ENCODE peak calls at places on chromosomes 5 and 9, in four cellular contexts. E is K562, Z is GM12878, X is HepG2. A is an unnamed sample.
A peak's percentile ranks its signal among the peaks of the same experiment; 100 is the strongest.

GRCh38 chr9:83267741-83268140 is 204.8 kb upstream of the RASEF start:
- DNase-seq in E (no peak), X (no peak), Z (no peak), A (no peak)

GRCh38 chr5:555058-555623 is 30.9 kb upstream of the SLC9A3 start:
- DNase-seq in X (no peak), E (no peak), Z (no peak), A (no peak)

GRCh38 chr9:132538071-132538470 is 44.3 kb upstream of the BARHL1 start:
- DNase-seq in X (no peak), Z (no peak), E (no peak), A (no peak)

GRCh38 chr9:130451509-130452388 is 7.0 kb downstream of the ASS1 start:
- DNase-seq in Z (no peak), E (peak; percentile 74), X (peak; percentile 61), A (peak; percentile 82)

GRCh38 chr5:58497956-58498942 is 7.0 kb downstream of the GAPT start:
- DNase-seq in E (peak; percentile 19), X (peak; percentile 24), Z (no peak), A (peak; percentile 40)

GRCh38 chr5:120466337-120467006 is 2.4 kb downstream of the PRR16 start:
- DNase-seq in Z (no peak), E (no peak), X (no peak), A (no peak)

GRCh38 chr5:33530183-33530962 is 89.6 kb downstream of the TARS1 start:
- DNase-seq in E (peak; percentile 27), Z (no peak), X (no peak), A (no peak)

GRCh38 chr9:15909297-15909696 is 356.5 kb downstream of the CCDC171 start:
- DNase-seq in E (no peak), X (no peak), Z (no peak), A (no peak)

GRCh38 chr5:84436866-84437265 is 52.2 kb upstream of the EDIL3 start:
- DNase-seq in E (no peak), X (no peak), Z (no peak), A (no peak)

GRCh38 chr9:135968601-135969000 is 7.4 kb upstream of the UBAC1 start:
- DNase-seq in Z (no peak), E (no peak), X (no peak), A (no peak)

GRCh38 chr9:77460938-77461337 is 187.2 kb downstream of the GNA14 start:
- DNase-seq in X (no peak), E (no peak), Z (no peak), A (no peak)

GRCh38 chr9:107593224-107593870 is 103.8 kb upstream of the KLF4 start:
- DNase-seq in Z (no peak), E (no peak), X (no peak), A (no peak)

GRCh38 chr5:156846914-156847313 is 3.2 kb upstream of the PPP1R2B start:
- DNase-seq in Z (no peak), X (no peak), E (no peak), A (no peak)

GRCh38 chr9:99466787-99467186 is 244.7 kb downstream of the SEC61B start:
- DNase-seq in Z (no peak), E (no peak), X (peak; percentile 34), A (no peak)

GRCh38 chr9:133919253-133920115 is 72.6 kb downstream of the VAV2 start:
- DNase-seq in E (no peak), X (no peak), Z (no peak), A (no peak)

GRCh38 chr5:11527994-11528393 is 376.3 kb downstream of the CTNND2 start:
- DNase-seq in X (no peak), E (no peak), Z (no peak), A (no peak)

GRCh38 chr9:79264511-79265448 is 307.0 kb upstream of the TLE4 start:
- DNase-seq in Z (no peak), E (no peak), X (no peak), A (no peak)

GRCh38 chr5:68518286-68518685 is 302.7 kb downstream of the PIK3R1 start:
- DNase-seq in E (no peak), Z (no peak), X (no peak), A (no peak)

GRCh38 chr5:41763096-41763495 is 107.1 kb downstream of the OXCT1 start:
- DNase-seq in E (no peak), X (no peak), Z (no peak), A (no peak)

GRCh38 chr9:107422189-107422802 is 67.3 kb downstream of the KLF4 start:
- DNase-seq in E (peak; percentile 56), X (peak; percentile 73), Z (no peak), A (peak; percentile 81)

GRCh38 chr5:159412284-159413046 is 82.2 kb upstream of the IL12B start:
- DNase-seq in Z (peak; percentile 62), X (no peak), E (no peak), A (no peak)

GRCh38 chr9:34992376-34992951 is 2.9 kb downstream of the DNAJB5 start:
- DNase-seq in E (peak; percentile 41), X (peak; percentile 24), Z (no peak), A (no peak)

GRCh38 chr5:155983954-155984353 is 343.0 kb upstream of the SGCD start:
- DNase-seq in E (no peak), X (no peak), Z (no peak), A (no peak)

GRCh38 chr9:83191154-83191553 is 128.2 kb upstream of the RASEF start:
- DNase-seq in X (no peak), Z (no peak), E (no peak), A (no peak)

GRCh38 chr5:14167211-14167845 is 24.2 kb downstream of the TRIO start:
- DNase-seq in Z (no peak), X (no peak), E (no peak), A (no peak)

DNA sequence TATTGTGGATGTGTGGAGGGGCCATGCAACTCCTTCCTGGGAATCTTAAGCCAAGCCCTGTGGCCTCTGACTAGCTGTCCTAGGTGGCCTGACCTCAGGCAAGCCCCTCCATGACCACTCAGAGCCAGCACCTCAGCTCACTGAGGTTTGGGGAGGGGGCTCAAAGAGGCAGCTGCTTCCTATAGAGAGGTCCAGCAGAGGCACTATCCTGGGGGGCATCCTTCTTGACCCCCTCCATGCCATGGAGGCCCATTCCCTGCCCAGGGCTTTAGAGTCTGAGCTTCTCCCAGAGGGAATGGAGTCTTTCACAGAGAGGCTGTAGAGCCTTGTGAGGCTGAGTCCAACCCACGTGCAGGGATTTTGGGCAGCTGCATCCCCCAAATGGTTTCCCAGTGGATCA is 17.0 kb downstream of the IRF1 start:
- DNase-seq in X (no peak), E (no peak), Z (no peak), A (no peak)
- TF ChIP-seq FOXK2 in X (no peak), E (no peak), Z (no peak), A (no peak)

DNA sequence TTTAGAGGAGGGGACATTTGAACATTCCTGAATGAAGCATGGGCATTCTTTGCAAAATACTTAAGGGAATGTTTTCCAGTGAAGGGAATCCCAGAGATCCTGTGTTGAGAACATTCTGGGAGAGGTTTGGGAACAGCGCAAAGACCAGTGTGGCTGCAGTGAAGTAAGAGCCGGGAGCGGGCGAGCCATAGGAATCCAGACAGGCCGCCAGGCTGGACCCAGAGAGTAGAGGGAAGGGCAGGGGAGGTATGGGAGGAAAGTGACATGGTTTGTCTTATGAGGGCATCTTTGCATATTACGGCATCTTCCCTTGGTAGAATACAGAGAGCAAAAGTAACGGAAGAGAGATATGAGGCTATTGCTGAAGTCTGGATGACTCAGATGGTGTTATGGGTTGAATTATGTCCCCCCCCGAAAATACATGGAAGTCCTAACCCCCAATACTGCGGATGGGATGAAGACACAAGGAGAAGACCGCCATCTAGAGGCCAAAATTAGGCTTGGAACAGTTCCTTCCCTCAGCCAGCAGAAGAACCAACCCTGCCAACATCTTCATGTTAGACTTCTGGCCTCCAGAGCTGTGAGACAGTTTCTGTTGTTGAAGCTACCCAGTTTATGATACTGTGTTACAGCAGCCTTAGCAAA is 268.2 kb downstream of the MAST4 start:
- DNase-seq in E (no peak), X (peak; percentile 15), Z (no peak), A (no peak)
- TF ChIP-seq FOXK2 in E (no peak), X (no peak), Z (no peak), A (no peak)

DNA sequence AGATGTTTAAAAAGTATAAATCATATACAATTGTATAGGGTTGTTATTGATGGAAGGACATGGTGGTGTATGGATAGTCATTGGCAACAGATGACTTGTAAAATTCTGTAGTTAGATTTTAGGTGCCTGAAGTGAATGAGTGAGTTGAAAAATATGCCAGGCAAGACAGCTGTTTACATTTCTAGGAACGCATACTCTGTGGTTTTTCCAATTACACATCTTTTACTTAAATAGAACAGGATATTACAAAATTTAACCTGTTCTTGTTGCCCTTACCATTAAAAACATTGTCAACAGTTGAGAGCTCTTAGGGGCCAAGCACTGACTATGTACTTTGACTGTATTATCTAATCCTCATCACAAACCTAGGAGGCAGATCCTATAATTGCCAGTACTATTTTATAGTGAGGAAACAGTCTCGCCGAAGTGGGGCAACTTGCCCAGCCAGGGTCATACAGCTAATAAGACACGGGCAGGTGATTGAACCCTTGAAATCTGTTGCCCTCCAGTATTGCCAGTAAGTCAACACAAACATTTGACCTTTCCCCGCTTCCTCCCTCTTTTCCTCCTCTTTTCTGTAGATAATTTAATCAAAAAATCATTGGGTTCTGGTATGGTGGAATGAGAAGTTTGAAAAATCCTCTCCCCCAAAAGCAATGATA is 88.6 kb downstream of the MACROH2A1 start:
- DNase-seq in E (no peak), Z (no peak), X (no peak), A (no peak)
- TF ChIP-seq FOXK2 in E (no peak), Z (no peak), X (no peak), A (no peak)

DNA sequence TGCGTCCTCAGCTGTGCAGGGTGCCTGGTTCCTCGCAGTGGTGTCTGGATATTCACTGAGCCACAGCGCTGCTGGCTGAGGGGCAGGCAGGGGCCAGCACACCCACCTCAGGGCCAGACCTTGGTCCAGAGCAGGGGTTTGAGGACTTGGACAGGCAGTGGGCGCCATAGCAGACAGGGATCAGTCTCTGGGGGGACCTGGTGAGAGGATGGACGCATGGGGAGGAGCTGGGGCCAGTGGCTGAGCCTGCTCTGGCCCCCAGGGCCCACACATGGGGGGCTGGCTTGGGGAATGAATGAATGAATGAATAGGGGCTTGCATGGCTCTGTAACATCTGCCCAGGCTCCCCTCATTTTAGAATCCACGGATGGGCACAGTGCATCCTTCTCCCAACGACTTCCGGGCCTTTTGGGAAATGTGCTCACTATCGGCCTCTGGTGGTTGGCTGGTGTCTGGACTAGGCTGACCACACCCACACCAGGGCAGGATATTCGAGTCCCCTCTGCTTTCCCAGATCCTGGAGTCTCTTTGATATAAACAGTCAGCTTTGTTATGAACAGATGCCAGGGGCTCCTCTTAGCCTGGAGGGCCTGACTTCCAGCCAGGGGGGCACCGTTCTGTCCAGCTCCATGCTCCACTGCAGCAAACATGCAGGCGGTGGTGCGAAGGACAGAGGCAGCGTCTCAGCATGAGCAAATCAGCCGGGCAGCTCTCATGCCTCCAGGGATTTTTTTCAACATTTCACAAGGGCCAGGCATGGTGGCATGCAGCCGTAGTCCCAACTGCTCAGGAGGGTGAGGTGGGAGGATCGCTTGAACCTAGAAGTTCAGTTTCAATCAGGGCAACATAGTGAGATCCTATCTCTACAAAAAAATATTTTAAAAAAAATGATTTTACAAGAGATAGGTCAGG is 62.6 kb downstream of the NEK6 start:
- DNase-seq in Z (no peak), X (peak; percentile 47), E (peak; percentile 85), A (peak; percentile 87)
- TF ChIP-seq FOXK2 in Z (no peak), X (no peak), E (no peak), A (no peak)

GRCh38 chr9:127793093-127793708 is 7.4 kb downstream of the CDK9 start:
- DNase-seq in E (no peak), Z (no peak), X (no peak), A (no peak)

GRCh38 chr9:127790094-127790855 is 4.4 kb downstream of the CDK9 start:
- DNase-seq in E (no peak), Z (no peak), X (no peak), A (no peak)

GRCh38 chr9:127789179-127789578 is 3.3 kb downstream of the CDK9 start:
- DNase-seq in Z (no peak), X (no peak), E (no peak), A (no peak)

GRCh38 chr9:127792417-127793031 is 6.7 kb downstream of the CDK9 start:
- DNase-seq in Z (no peak), E (no peak), X (no peak), A (no peak)

GRCh38 chr9:127791085-127791484 is 5.3 kb downstream of the CDK9 start:
- DNase-seq in Z (no peak), X (no peak), E (no peak), A (no peak)
- TF ChIP-seq FOXK2 in Z (no peak), X (no peak), E (no peak), A (no peak)